ENCODE peak calls at places on chromosomes 13 and 19, in five cellular contexts. M is neural crest cell; F is Calu3; E is ovary; U is activated CD8-positive, alpha-beta T cell treated with anti-CD3 and anti-CD28 coated beads for 36 hours. A is an unnamed sample.

GRCh38 chr13:33633701-33634525 is 184.0 kb upstream of the RFC3 start:
- DNase-seq in M (peak), F (no peak), E (no peak), U (no peak), A (no peak)

GRCh38 chr13:30416471-30416870 is 5.8 kb upstream of the UBE2L5 start:
- DNase-seq in M (no peak), F (no peak), E (no peak), U (no peak), A (no peak)

GRCh38 chr19:55442372-55443044 is 592 bp downstream of the SHISA7 start:
- DNase-seq in M (no peak), F (no peak), E (no peak), U (no peak), A (no peak)

GRCh38 chr13:28046981-28047380 is 53.4 kb downstream of the FLT3 start:
- DNase-seq in M (no peak), F (no peak), E (no peak), U (no peak), A (no peak)

GRCh38 chr13:25678398-25678797 is 306.6 kb downstream of the ATP8A2 start:
- DNase-seq in M (no peak), F (peak), E (no peak), U (peak), A (no peak)

GRCh38 chr13:106786006-106786579 is 218.2 kb upstream of the ARGLU1 start:
- DNase-seq in M (no peak), F (no peak), E (no peak), U (no peak), A (no peak)

GRCh38 chr19:4390017-4390861 is 10.1 kb downstream of the SH3GL1 start:
- DNase-seq in M (no peak), F (no peak), E (peak), U (no peak), A (peak)

GRCh38 chr13:50065712-50066111 is 50.5 kb downstream of the KCNRG start:
- DNase-seq in M (no peak), F (no peak), E (no peak), U (no peak), A (no peak)

GRCh38 chr13:42971670-42972355 is 20.2 kb downstream of the EPSTI1 start:
- DNase-seq in M (no peak), F (no peak), E (no peak), U (no peak), A (no peak)

GRCh38 chr13:45943965-45944364 is 92.4 kb upstream of the SIAH3 start:
- DNase-seq in M (no peak), F (no peak), E (no peak), U (no peak), A (no peak)

GRCh38 chr19:45418812-45419211 is 4.9 kb downstream of the ERCC1 start:
- DNase-seq in M (no peak), F (no peak), E (no peak), U (no peak), A (no peak)

GRCh38 chr19:54190942-54191670 is at the start of gene TSEN34:
- DNase-seq in M (peak), F (peak), E (peak), U (peak), A (peak)

GRCh38 chr19:15297416-15298224 is 34.7 kb downstream of the BRD4 start:
- DNase-seq in M (no peak), F (peak), E (no peak), U (peak), A (no peak)

GRCh38 chr13:108963846-108964600 is 334.6 kb downstream of the MYO16 start:
- DNase-seq in M (no peak), F (no peak), E (no peak), U (no peak), A (no peak)

GRCh38 chr13:25608181-25608580 is 236.4 kb downstream of the ATP8A2 start:
- DNase-seq in M (no peak), F (no peak), E (no peak), U (no peak), A (no peak)

DNA sequence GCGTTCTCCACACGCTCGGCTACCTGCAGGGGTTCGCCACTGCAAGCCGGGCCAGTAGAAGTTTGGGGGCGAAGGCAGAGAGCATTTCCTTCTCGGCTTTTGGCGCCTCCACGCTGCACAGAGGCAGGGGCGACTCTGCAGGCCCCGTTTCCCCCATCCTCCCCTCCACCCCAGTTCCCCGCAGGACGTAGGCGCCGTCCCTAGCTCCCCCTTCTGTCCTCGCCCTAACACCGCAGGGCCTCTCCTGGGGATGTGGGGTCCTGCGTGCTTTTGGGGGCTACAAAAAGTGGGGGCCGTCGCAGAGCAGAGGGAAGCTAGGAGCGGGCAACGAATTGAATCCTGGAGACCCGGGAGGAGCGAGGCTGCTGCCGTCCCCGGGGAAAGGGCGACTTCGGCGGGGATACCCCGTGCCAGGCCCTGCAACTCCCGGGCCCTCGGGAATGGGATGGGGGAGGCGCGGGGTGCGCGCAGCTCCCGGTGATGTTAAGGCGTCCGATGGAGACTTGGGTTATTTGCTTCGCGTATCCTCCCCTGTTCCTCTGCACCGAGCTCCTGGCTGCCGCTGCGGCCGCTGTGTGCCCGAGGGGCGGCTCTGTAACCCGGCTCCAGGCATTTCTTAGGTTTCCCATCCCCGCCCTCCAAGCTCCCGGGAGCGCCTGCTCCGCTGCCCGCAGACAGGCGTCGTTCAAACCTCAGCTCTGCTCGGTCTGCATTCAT is 255.9 kb upstream of the SOX21 start:
- DNase-seq in M (peak), F (no peak), E (peak), U (peak), A (peak)
- TF ChIP-seq CTCF in M (peak), F (no peak), E (no peak), U (no peak), A (no peak)

DNA sequence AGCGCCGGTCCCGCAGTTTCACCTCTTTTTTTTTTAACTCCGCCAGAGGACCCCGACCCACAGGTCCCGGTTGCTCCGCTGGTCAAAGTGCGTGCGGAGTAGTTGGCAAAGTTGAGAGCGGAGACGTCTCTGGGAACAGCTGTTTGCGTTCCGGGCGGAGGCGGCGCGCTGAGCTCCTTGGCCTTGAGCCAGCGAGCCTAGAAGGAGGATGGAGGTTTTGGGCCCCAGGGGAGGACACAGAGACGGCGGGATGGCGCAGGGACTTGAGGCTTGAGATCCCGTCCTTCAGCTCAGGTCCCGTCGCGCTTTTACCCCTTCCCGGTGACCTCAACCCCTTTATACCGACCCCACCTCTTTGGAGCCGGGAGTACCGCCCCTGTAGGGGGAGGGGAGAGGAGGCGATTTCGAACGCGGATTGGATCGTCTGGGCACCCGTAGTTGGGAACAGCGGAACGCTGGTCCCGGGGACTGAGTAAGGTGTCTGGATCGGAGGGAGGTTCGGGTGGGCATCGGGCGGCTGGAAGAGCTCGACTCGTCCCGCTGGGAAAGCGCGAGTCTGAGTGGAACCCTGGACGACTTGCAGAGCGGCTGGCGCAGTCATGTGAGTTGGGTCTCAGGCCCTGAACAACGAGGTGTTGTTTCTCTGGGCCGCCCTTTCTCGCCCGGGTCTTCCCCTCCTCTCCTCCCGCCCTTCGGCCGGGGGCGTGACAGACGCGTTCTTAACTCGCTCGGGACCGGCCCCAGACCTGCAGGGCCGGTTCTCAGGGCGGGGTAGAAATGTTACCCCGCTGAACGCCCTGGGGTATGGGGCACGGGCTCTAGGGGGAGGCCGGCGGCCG is at the start of gene WBP4:
- DNase-seq in M (peak), F (peak), E (peak), U (peak), A (peak)
- TF ChIP-seq CTCF in M (no peak), F (no peak), E (no peak), U (no peak), A (no peak)

GRCh38 chr19:39701291-39701690 is 3.0 kb upstream of the LGALS14 start:
- DNase-seq in M (no peak), F (no peak), E (no peak), U (no peak), A (no peak)
- TF ChIP-seq CTCF in M (no peak), F (no peak), E (no peak), U (no peak), A (no peak)

GRCh38 chr13:77374786-77375185 is 47.9 kb upstream of the MYCBP2 start:
- DNase-seq in M (no peak), F (no peak), E (no peak), U (peak), A (no peak)

GRCh38 chr13:77373541-77373940 is 46.6 kb upstream of the MYCBP2 start:
- DNase-seq in M (no peak), F (no peak), E (no peak), U (no peak), A (no peak)

GRCh38 chr13:77377016-77377415 is 50.1 kb upstream of the MYCBP2 start:
- DNase-seq in M (no peak), F (no peak), E (no peak), U (no peak), A (no peak)

GRCh38 chr13:77374339-77374738 is 47.4 kb upstream of the MYCBP2 start:
- DNase-seq in M (no peak), F (no peak), E (no peak), U (no peak), A (no peak)

DNA sequence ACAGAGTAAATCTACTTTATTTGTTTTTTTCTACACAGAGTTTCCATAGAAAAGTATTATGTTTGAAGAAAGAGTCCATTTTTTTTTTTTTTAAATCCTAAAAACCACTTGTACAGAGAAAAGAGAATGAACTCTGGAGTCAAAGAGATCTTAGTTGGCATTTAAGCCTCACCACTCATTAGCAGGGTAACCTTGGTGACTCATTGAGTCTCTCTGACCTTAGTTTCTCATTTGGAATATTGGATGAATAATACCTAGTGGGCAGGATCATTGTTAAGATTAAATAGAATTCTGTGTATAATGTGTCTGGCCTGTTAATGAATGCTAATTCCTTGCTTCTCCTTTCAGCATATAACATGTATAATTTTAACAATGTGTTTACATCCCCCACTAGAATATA is 48.7 kb upstream of the MYCBP2 start:
- DNase-seq in M (no peak), F (no peak), E (no peak), U (no peak), A (no peak)
- TF ChIP-seq CTCF in M (no peak), F (no peak), E (no peak), U (no peak), A (no peak)

DNA sequence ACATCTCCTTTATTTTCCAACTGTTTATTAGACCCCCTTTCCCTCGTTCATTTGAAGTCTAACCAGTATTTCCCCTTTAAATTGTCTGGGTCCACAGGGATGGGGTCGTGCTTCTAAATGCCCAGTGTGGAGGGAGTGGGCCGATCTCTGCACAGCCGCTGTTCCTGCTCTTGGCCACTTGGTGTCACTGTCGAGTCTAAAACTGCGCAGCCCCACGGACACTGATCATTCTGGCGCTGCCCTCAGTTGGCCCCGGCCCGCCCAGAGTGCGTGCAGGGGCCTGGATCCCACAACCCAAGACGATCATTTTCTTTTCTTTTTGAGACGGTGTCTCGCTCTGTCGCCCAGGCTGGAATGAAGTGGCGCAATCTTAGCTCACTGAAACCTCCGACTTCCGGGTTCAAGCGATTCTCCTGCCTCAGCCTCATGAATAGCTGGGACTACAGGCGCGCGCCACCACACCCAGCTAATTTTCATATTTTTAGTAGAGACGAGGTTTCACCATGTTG is 12.0 kb downstream of the WDR88 start:
- DNase-seq in M (peak), F (peak), E (peak), U (peak), A (peak)
- TF ChIP-seq CTCF in M (peak), F (peak), E (peak), U (peak), A (peak)

GRCh38 chr19:57438925-57439324 is 3.8 kb downstream of the ZNF749 start:
- DNase-seq in M (no peak), F (no peak), E (no peak), U (no peak), A (no peak)
- TF ChIP-seq CTCF in M (no peak), F (no peak), E (no peak), U (no peak), A (no peak)